ENCODE peak calls at places on chromosome 9, in four cellular contexts. V is IMR-90, W is K562, B is GM12878. J is an unnamed sample.

GRCh38 chr9:121399883-121400607 is 30.0 kb upstream of the STOM start:
- DNase-seq in V (peak; percentile 86), W (peak; percentile 43), B (peak; percentile 26), J (peak; percentile 82)

GRCh38 chr9:136103651-136104487 is 8.8 kb upstream of the NACC2 start:
- DNase-seq in B (no peak), W (no peak), V (no peak), J (no peak)

GRCh38 chr9:95249986-95250385 is 67.5 kb downstream of the FANCC start:
- DNase-seq in V (no peak), W (no peak), B (no peak), J (no peak)

GRCh38 chr9:91089405-91090131 is 272.1 kb downstream of the AUH start:
- DNase-seq in B (no peak), V (peak; percentile 73), W (no peak), J (peak; percentile 41)

GRCh38 chr9:28678097-28678496 is 1104.8 kb upstream of the C9orf72 start:
- DNase-seq in W (no peak), V (no peak), B (no peak), J (no peak)

GRCh38 chr9:115106642-115107041 is 11.3 kb downstream of the TNC start:
- DNase-seq in V (peak; percentile 60), W (no peak), B (no peak), J (no peak)

GRCh38 chr9:5625916-5626315 is 3.0 kb upstream of the RIC1 start:
- DNase-seq in B (no peak), W (no peak), V (no peak), J (no peak)

GRCh38 chr9:109418827-109419226 is 79.3 kb downstream of the PTPN3 start:
- DNase-seq in V (no peak), B (peak; percentile 74), W (no peak), J (no peak)

GRCh38 chr9:131334568-131335105 is 45.1 kb downstream of the PLPP7 start:
- DNase-seq in V (peak; percentile 38), W (peak; percentile 24), B (no peak), J (peak; percentile 48)

GRCh38 chr9:98009926-98010325 is 26.8 kb downstream of the ANP32B start:
- DNase-seq in W (no peak), B (no peak), V (peak; percentile 18), J (peak; percentile 96)

GRCh38 chr9:9730174-9730573 is 882.6 kb downstream of the PTPRD start:
- DNase-seq in W (no peak), V (no peak), B (no peak), J (no peak)

DNA sequence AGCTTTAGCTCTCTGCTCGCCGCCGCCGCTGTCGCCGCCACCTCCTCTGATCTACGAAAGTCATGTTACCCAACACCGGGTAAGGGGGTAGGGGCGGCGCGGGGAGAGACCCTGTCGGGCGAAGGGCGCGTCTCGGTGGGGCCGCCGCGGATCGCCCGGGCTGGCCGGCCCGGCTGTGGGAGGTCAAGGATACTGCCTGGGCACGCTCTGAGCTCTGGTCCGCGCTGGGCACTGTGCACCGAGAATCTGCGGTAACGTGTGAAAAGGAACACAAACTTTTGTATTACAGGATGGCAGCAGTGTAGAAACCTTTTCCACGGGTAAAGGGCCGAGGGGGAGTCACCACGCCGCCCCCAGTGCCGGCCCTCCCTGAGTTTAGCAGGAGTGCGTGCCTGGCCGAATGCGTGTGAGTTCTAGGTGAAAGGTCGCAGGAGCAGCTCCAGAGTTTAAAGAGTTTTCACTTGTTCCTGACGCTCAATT is at the start of gene HSDL2:
- DNase-seq in V (peak; percentile 28), W (peak; percentile 19), B (no peak), J (no peak)
- TF ChIP-seq FOS in V (no peak), W (no peak), B (no peak), J (no peak)

DNA sequence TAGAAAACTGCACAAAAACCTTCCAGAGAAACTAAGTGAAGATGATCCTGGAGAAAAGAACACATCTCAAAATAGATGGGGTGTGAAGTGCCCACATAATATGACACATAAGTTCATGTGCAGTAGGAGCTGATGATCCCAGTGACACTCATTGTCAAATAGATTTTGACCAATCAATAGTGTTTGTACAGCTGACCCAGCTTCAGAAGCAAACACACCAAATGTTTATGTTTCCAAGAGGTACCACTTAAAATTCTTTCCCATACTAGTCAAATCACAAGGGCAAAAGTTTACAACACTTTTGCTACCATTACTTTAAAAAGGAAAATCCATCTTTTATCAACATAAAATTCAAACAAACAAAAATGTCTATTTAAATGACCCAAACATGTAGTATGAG is 175.0 kb downstream of the MLLT3 start:
- DNase-seq in V (no peak), W (no peak), B (no peak), J (no peak)
- TF ChIP-seq FOS in V (no peak), W (no peak), B (no peak), J (no peak)

DNA sequence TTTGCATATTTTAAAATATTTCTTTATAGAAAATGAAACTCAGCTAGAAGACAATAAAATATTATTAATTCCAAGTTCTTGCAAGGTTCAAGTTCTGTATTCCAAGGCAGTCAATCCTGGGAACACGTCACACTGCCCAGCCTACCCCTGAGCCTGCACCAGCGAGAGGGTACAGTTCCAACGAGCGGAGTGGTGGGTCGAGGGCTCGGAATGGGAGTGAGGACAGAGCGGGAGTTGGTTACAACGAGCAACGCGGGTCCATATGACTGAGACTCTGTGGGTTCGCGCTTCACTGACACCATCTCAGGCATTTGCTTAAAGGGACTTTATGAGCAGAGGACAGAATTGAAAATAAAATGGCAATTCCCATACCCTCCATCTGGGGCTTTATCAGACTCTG is 40.0 kb upstream of the SPTLC1 start:
- DNase-seq in V (no peak), B (no peak), W (no peak), J (no peak)
- TF ChIP-seq FOS in V (no peak), B (no peak), W (no peak), J (no peak)

GRCh38 chr9:137902646-137903045 is 25.1 kb downstream of the CACNA1B start:
- DNase-seq in V (no peak), W (no peak), B (no peak), J (no peak)

GRCh38 chr9:137905740-137906139 is 28.2 kb downstream of the CACNA1B start:
- DNase-seq in W (no peak), V (no peak), B (no peak), J (no peak)

GRCh38 chr9:137899551-137900360 is 22.2 kb downstream of the CACNA1B start:
- DNase-seq in B (no peak), W (no peak), V (no peak), J (no peak)

GRCh38 chr9:137900584-137901310 is 23.2 kb downstream of the CACNA1B start:
- DNase-seq in V (no peak), W (no peak), B (no peak), J (no peak)
- TF ChIP-seq FOS in V (no peak), W (no peak), B (no peak), J (no peak)

GRCh38 chr9:81070689-81071088 is 618.7 kb downstream of the TLE1 start:
- DNase-seq in V (no peak), B (no peak), W (no peak), J (no peak)

GRCh38 chr9:81072758-81073157 is 616.6 kb downstream of the TLE1 start:
- DNase-seq in W (no peak), B (no peak), V (no peak), J (no peak)

GRCh38 chr9:81069923-81070322 is 619.4 kb downstream of the TLE1 start:
- DNase-seq in W (no peak), V (peak; percentile 49), B (no peak), J (no peak)

GRCh38 chr9:81069038-81069795 is 620.1 kb downstream of the TLE1 start:
- DNase-seq in V (no peak), W (no peak), B (no peak), J (no peak)

GRCh38 chr9:81071108-81071507 is 618.2 kb downstream of the TLE1 start:
- DNase-seq in B (no peak), W (no peak), V (no peak), J (no peak)
- TF ChIP-seq FOS in B (no peak), W (no peak), V (no peak), J (no peak)

GRCh38 chr9:85248514-85249312 is 493.0 kb downstream of the AGTPBP1 start:
- DNase-seq in B (no peak), V (no peak), W (no peak), J (no peak)
- TF ChIP-seq FOS in B (no peak), V (no peak), W (no peak), J (no peak)

GRCh38 chr9:12464910-12465512 is 228.2 kb upstream of the TYRP1 start:
- DNase-seq in W (no peak), B (no peak), V (peak; percentile 10), J (peak; percentile 42)
- TF ChIP-seq FOS in W (no peak), B (no peak), V (no peak), J (no peak)

J was measured in endothelial cell of umbilical vein.